ENCODE peak calls at places on chromosomes 16 and 17, in five cellular contexts. N is retinal pigment epithelial cell, U is heart right ventricle, B is heart left ventricle, F is DND-41. Q is an unnamed sample.

GRCh38 chr16:1493746-1494094 is 560 bp downstream of the TELO2 start:
- DNase-seq in B (no peak), U (no peak), F (no peak), N (no peak), Q (no peak)

GRCh38 chr17:61475726-61476125 is 23.5 kb downstream of the TBX4 start:
- DNase-seq in B (no peak), U (no peak), F (no peak), N (no peak), Q (no peak)

GRCh38 chr17:49383048-49383447 is 21.0 kb upstream of the ZNF652 start:
- DNase-seq in N (no peak), U (no peak), F (no peak), B (no peak), Q (no peak)

GRCh38 chr17:47785538-47786123 is 36.0 kb downstream of the OSBPL7 start:
- DNase-seq in U (no peak), F (peak; percentile 69), N (no peak), B (no peak), Q (peak; percentile 91)

GRCh38 chr16:83967838-83968482 is at the start of gene NECAB2:
- DNase-seq in N (no peak), F (no peak), U (peak; percentile 40), B (peak; percentile 58), Q (peak; percentile 79)

GRCh38 chr17:82384730-82385429 is 13.3 kb downstream of the UTS2R start:
- DNase-seq in N (no peak), F (no peak), U (peak; percentile 38), B (peak; percentile 66), Q (no peak)

GRCh38 chr16:62967606-62968005 is 931.4 kb upstream of the CDH8 start:
- DNase-seq in U (no peak), F (no peak), B (no peak), N (no peak), Q (no peak)

GRCh38 chr17:20935740-20936139 is 107.1 kb downstream of the USP22 start:
- DNase-seq in B (no peak), F (no peak), U (no peak), N (no peak), Q (no peak)

GRCh38 chr16:50210266-50211038 is 55.9 kb upstream of the ADCY7 start:
- DNase-seq in F (peak; percentile 55), U (peak; percentile 82), N (peak; percentile 89), B (peak; percentile 82), Q (peak; percentile 61)

GRCh38 chr16:81755915-81756644 is 23.0 kb upstream of the PLCG2 start:
- DNase-seq in U (peak; percentile 48), F (no peak), B (peak; percentile 48), N (no peak), Q (no peak)

GRCh38 chr17:55762086-55762858 is 11.4 kb downstream of the PCTP start:
- DNase-seq in B (no peak), F (no peak), N (no peak), U (no peak), Q (no peak)

GRCh38 chr17:79033741-79034501 is 10.0 kb downstream of the C1QTNF1 start:
- DNase-seq in U (peak; percentile 62), B (peak; percentile 55), F (no peak), N (no peak), Q (no peak)

GRCh38 chr17:77019955-77020379 is 120.8 kb upstream of the SEC14L1 start:
- DNase-seq in U (no peak), N (peak; percentile 95), F (no peak), B (no peak), Q (no peak)

GRCh38 chr17:45371414-45372324 is 54.8 kb upstream of the MAP3K14 start:
- DNase-seq in F (no peak), U (peak; percentile 73), B (peak; percentile 82), N (peak; percentile 84), Q (peak; percentile 86)

GRCh38 chr17:13337171-13337570 is 264.6 kb downstream of the HS3ST3A1 start:
- DNase-seq in F (no peak), B (no peak), N (no peak), U (no peak), Q (no peak)

GRCh38 chr17:81037026-81037782 is 2.3 kb downstream of the BAIAP2 start:
- DNase-seq in B (peak; percentile 69), N (no peak), U (peak; percentile 68), F (no peak), Q (no peak)

GRCh38 chr17:978110-979093 is 1.2 kb downstream of the NXN start:
- DNase-seq in F (no peak), N (no peak), B (peak; percentile 35), U (peak; percentile 41), Q (peak; percentile 71)

GRCh38 chr17:36182176-36183000 is 6.0 kb upstream of the TBC1D3B start:
- DNase-seq in F (no peak), B (peak; percentile 57), N (no peak), U (no peak), Q (no peak)

GRCh38 chr16:27174007-27174406 is 29.3 kb upstream of the KDM8 start:
- DNase-seq in B (no peak), N (no peak), F (peak; percentile 94), U (no peak), Q (no peak)

GRCh38 chr17:57315061-57315851 is 58.9 kb downstream of the MSI2 start:
- DNase-seq in B (no peak), N (no peak), U (no peak), F (no peak), Q (no peak)

GRCh38 chr16:69727916-69728270 is 1.5 kb upstream of the NQO1 start:
- DNase-seq in B (no peak), U (no peak), N (no peak), F (no peak), Q (no peak)

GRCh38 chr16:10658943-10659342 is 35.8 kb downstream of the TEKT5 start:
- DNase-seq in N (no peak), F (no peak), U (no peak), B (no peak), Q (no peak)

GRCh38 chr16:63978240-63978639 is 1143.6 kb downstream of the CDH11 start:
- DNase-seq in B (no peak), N (no peak), F (no peak), U (no peak), Q (no peak)

GRCh38 chr17:35752471-35752870 is 568 bp downstream of the GAS2L2 start:
- DNase-seq in B (no peak), F (no peak), N (no peak), U (no peak), Q (no peak)

GRCh38 chr17:41579484-41580243 is 7.0 kb downstream of the KRT14 start:
- DNase-seq in U (peak; percentile 80), B (peak; percentile 66), F (peak; percentile 74), N (no peak), Q (peak; percentile 90)

GRCh38 chr16:19680972-19681371 is 37.1 kb downstream of the KNOP1 start:
- DNase-seq in F (no peak), U (no peak), N (no peak), B (no peak), Q (no peak)
- TF ChIP-seq CTCF in F (no peak), U (peak; percentile 13), N (peak; percentile 38), B (no peak), Q (no peak)

DNA sequence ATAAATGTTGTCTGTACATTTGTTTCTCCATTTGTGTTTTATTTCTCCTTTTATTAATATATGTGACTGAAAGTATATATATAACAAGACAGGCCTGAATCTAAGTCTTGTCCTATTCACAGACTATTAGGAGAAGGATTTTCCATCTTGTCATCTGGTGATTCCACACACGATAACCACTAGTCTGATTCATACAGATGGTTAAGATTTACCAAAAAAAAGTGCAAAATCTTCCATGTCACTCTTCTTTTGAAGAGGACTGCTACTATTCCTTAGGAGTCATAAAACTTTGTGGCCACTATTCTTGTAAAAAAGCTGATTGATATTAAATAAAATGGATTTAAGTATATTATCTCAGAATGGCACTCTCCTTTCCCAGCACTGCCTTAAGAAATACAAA is 156.3 kb downstream of the ITFG1 start:
- DNase-seq in N (no peak), U (no peak), B (no peak), F (no peak), Q (no peak)
- TF ChIP-seq CTCF in N (no peak), U (no peak), B (no peak), F (no peak), Q (no peak)

GRCh38 chr17:8831234-8831849 is 32.2 kb upstream of the MFSD6L start:
- DNase-seq in B (no peak), U (no peak), F (no peak), N (no peak), Q (no peak)

GRCh38 chr17:8830141-8830540 is 31.0 kb upstream of the MFSD6L start:
- DNase-seq in B (no peak), F (no peak), U (no peak), N (no peak), Q (no peak)

GRCh38 chr17:8835106-8835505 is 32.4 kb downstream of the PIK3R6 start:
- DNase-seq in N (no peak), B (no peak), U (no peak), F (no peak), Q (no peak)

GRCh38 chr17:8835631-8836364 is 31.7 kb downstream of the PIK3R6 start:
- DNase-seq in U (no peak), F (no peak), N (no peak), B (no peak), Q (no peak)

DNA sequence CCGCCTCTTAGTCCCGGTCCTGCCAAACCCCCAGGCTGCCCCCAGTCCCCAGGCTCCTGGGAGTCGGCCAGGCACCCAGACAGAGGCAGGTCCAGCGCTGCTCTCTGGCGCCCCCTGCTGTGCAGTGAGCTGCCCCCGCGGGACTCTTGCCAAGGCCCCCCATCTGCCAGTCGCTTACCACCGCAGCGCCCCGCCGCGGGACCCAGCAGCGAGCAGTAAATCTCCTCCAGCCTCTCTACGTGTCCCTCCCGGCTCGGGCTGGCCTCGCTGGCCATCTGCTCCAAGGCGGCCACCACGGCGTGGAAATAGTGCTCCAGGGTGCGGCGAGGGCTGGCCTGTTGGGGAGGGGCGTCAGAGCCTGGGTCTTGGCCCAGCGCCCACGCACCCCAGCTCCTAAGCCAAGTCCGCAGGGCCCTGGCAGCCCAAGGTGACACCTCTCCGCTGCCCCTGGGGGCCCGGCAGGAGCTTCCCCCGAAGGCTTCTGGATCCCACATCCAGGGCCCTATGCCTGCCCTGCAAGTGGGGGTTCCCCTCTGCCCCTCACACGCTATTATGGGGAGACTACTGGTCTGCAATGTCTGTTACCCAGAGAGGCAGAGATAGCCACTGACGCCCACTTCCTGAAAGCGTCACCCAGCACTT is 33.7 kb upstream of the MFSD6L start:
- DNase-seq in U (no peak), B (no peak), N (no peak), F (peak; percentile 53), Q (peak; percentile 73)
- TF ChIP-seq CTCF in U (peak; percentile 43), B (peak; percentile 61), N (peak; percentile 24), F (peak; percentile 68), Q (peak; percentile 69)

GRCh38 chr16:48369765-48370164 is 15.4 kb downstream of the SIAH1 start:
- DNase-seq in B (no peak), F (no peak), U (no peak), N (no peak), Q (no peak)

GRCh38 chr16:48378276-48378675 is 6.9 kb downstream of the SIAH1 start:
- DNase-seq in B (no peak), U (no peak), F (no peak), N (no peak), Q (no peak)

GRCh38 chr16:48370234-48370633 is 15.0 kb downstream of the SIAH1 start:
- DNase-seq in N (no peak), B (no peak), U (no peak), F (no peak), Q (no peak)

GRCh38 chr16:48373258-48374050 is 11.8 kb downstream of the SIAH1 start:
- DNase-seq in F (no peak), N (no peak), U (no peak), B (no peak), Q (no peak)

DNA sequence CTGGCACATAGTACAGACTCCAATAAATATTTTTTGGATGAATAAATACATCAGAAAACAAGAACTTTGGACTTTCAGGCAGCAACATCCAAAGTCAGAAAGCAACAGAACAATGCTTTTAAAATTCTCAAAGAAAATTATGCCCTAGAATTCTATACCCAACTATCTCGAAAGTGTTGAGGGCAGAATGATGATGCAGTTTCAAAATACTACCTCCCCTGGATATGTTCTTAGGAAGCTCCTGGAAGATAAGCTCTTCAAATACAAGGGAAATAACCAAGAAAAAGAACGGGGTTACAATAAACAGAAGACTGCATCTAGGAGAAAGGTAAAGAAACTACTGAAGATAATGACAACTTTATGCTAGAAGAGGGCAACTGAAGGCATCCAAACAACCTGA is 11.0 kb downstream of the SIAH1 start:
- DNase-seq in F (no peak), B (no peak), N (no peak), U (no peak), Q (no peak)
- TF ChIP-seq CTCF in F (no peak), B (no peak), N (no peak), U (no peak), Q (no peak)

Q was measured in nephron progenitor cell.